ENCODE peak calls at places on chromosome 21, in seven cellular contexts. N is lower lobe of right lung, D is body of pancreas, K is choroid plexus epithelial cell, J is heart right ventricle, Q is fibroblast of mammary gland, S is brain microvascular endothelial cell. H is an unnamed sample.

GRCh38 chr21:15732290-15732995 is 2.7 kb downstream of the USP25 start:
- DNase-seq in K (peak), N (no peak), Q (peak), D (peak), J (no peak), S (no peak), H (no peak)

GRCh38 chr21:43865471-43866181 is 603 bp downstream of the AGPAT3 start:
- DNase-seq in J (peak), Q (peak), S (no peak), D (peak), K (peak), N (peak), H (no peak)

GRCh38 chr21:41164981-41165650 is 2.8 kb upstream of the BACE2 start:
- DNase-seq in J (no peak), K (no peak), Q (peak), S (no peak), D (peak), N (no peak), H (no peak)

GRCh38 chr21:18529253-18529652 is 125.7 kb upstream of the TMPRSS15 start:
- DNase-seq in Q (peak), N (no peak), K (peak), D (no peak), J (no peak), S (peak), H (peak)

GRCh38 chr21:29072873-29073221 is 601 bp downstream of the CCT8 start:
- DNase-seq in D (no peak), Q (peak), K (peak), S (peak), J (no peak), N (no peak), H (no peak)

GRCh38 chr21:43208561-43209332 is 39.9 kb downstream of the CRYAA start:
- DNase-seq in K (no peak), Q (no peak), J (no peak), S (no peak), N (no peak), D (no peak), H (no peak)

GRCh38 chr21:42830456-42831455 is 48.6 kb downstream of the WDR4 start:
- DNase-seq in Q (no peak), K (no peak), N (no peak), S (no peak), J (no peak), D (no peak), H (no peak)

GRCh38 chr21:31261759-31262158 is 82.3 kb downstream of the TIAM1 start:
- DNase-seq in D (no peak), S (no peak), Q (no peak), J (no peak), N (no peak), K (no peak), H (no peak)

GRCh38 chr21:42456457-42456856 is 39.6 kb downstream of the RSPH1 start:
- DNase-seq in S (peak), K (peak), D (no peak), N (no peak), J (no peak), Q (no peak), H (no peak)

GRCh38 chr21:36879827-36880226 is 86.6 kb downstream of the HLCS start:
- DNase-seq in N (no peak), K (no peak), Q (no peak), S (no peak), D (no peak), J (no peak), H (no peak)

GRCh38 chr21:36881223-36881622 is 85.2 kb downstream of the HLCS start:
- DNase-seq in N (no peak), S (peak), K (peak), J (no peak), D (no peak), Q (peak), H (no peak)

GRCh38 chr21:36874665-36875064 is 91.8 kb downstream of the HLCS start:
- DNase-seq in D (no peak), J (no peak), Q (no peak), K (no peak), S (no peak), N (no peak), H (no peak)

GRCh38 chr21:36873511-36873910 is 93.0 kb downstream of the HLCS start:
- DNase-seq in N (no peak), Q (no peak), D (no peak), K (no peak), S (no peak), J (no peak), H (no peak)

DNA sequence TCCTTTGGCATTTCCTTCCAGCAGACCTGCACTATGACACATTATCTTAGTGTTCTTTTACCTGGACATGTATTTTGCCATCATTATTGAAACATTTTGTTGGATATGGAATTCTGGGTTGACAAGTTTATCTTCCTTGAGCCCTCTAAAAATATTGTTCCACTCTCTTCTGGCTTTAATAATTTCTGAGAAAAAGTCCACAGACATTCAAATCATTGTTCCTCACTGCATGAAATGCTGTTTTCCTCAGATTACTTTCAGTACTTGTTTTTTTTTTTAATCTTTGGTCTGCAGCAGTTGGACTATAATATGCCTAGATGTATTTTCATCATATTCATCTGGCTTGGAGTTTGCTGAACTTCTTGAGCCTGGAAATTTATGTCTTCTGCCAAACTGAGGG is 88.7 kb downstream of the HLCS start:
- DNase-seq in K (no peak), S (no peak), J (no peak), Q (no peak), D (no peak), N (no peak), H (no peak)
- H3K4me3 ChIP-seq in K (no peak), S (no peak), J (no peak), Q (no peak), D (no peak), N (no peak), H (no peak)

GRCh38 chr21:30209571-30209970 is 6.3 kb downstream of the CLDN8 start:
- DNase-seq in Q (no peak), S (no peak), J (no peak), D (no peak), K (peak), N (no peak), H (no peak)
- TF ChIP-seq CTCF in Q (no peak), S (peak), J (no peak), D (no peak), K (peak), N (no peak), H (no peak)

DNA sequence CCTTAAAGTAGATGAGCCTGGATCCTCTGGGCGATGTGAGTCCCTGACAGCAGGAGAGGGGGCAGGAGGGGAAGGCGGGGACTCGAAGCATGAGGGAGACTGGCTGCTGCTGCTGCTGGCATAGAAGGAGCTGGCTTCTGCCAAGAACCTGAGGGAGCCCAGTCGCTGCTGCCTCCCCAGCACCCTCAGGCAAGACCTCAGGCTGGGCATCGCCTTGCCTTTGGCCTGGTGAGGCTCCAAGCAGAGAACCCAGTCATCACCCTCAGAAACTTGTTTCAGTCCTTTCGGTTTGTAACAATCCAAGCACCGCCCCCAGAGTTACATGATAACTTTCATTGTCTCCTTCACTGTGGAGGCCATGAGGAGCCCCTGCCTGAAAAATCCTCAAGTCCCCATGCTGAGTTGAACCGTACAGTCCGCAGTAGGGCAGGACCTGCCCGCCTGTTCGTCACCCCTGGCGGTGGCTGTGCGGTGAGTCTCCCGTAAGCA is 38.8 kb downstream of the POFUT2 start:
- DNase-seq in N (no peak), S (no peak), Q (peak), K (peak), J (no peak), D (peak), H (no peak)
- H3K4me3 ChIP-seq in N (peak), S (peak), Q (peak), K (peak), J (no peak), D (no peak), H (peak)

DNA sequence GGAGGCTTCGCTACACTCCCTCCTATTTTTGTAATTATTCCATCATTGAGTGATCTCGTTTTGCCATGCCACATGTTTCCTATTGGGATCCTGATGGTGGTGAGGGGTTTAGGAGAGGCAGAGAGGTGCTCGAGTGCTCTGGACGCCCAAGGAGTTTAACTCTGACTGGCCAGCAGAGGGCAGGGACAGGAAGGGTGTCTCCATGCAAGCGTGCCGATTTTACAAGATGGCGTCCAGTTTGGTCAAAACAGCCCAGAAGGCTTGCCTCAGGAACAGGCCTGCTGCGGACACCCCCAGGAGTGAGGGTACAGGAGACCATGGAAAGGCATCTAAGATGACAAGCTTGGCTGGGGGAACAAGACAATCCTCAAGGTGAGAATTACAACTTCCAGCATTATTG is 33.8 kb upstream of the KCNE2 start:
- DNase-seq in N (no peak), D (no peak), S (no peak), J (no peak), Q (no peak), K (no peak), H (no peak)
- TF ChIP-seq CTCF in N (no peak), D (no peak), S (no peak), J (no peak), Q (no peak), K (no peak), H (no peak)

GRCh38 chr21:33684068-33684467 is 41.8 kb downstream of the ITSN1 start:
- DNase-seq in N (no peak), K (no peak), D (no peak), S (no peak), Q (no peak), J (no peak), H (no peak)
- H3K4me3 ChIP-seq in N (no peak), K (no peak), D (no peak), S (no peak), Q (no peak), J (no peak), H (no peak)

GRCh38 chr21:38505654-38506523 is 7.6 kb upstream of the ERG start:
- DNase-seq in Q (peak), N (no peak), K (peak), D (peak), J (peak), S (peak), H (peak)
- TF ChIP-seq CTCF in Q (peak), N (peak), K (peak), D (peak), J (peak), S (peak), H (peak)

DNA sequence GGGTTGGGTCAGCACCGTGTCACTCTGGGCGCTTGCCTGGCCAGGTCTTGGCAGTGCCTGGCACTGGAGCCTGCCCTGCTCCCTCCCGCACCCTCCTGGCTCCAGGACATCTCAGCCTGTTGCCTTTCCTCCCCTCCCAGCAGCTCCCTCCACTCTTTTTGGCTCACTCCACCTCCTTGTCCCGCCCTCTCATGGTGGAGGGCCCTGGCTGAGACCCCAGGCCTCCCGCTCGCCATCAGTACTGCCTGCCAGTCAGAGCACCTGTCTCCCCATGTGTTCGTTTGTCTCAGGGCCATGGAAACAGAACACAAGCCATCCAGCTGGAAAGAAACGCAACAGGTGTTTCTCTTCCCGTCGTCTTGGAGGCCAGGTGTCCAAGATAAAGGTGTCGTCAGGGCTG is 61.0 kb downstream of the B3GALT5 start:
- DNase-seq in S (no peak), D (peak), Q (no peak), J (no peak), K (no peak), N (no peak), H (no peak)
- H3K4me3 ChIP-seq in S (no peak), D (no peak), Q (no peak), J (no peak), K (no peak), N (no peak), H (no peak)

DNA sequence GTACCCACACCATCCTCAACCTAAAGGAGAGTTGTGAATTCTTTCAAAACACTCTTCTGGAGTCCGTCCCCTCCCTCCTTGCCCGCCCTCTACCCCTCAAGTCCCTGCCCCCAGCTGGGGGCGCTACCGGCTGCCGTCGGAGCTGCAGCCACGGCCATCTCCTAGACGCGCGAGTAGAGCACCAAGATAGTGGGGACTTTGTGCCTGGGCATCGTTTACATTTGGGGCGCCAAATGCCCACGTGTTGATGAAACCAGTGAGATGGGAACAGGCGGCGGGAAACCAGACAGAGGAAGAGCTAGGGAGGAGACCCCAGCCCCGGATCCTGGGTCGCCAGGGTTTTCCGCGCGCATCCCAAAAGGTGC is 647 bp upstream of the OLIG2 start:
- DNase-seq in K (no peak), D (no peak), S (no peak), Q (no peak), J (no peak), N (no peak), H (no peak)
- TF ChIP-seq CTCF in K (no peak), D (no peak), S (no peak), Q (no peak), J (no peak), N (no peak), H (no peak)